ENCODE peak calls at places on chromosomes 5 and 9, in four cellular contexts. Y is A549, R is GM12878, U is HepG2. Z is an unnamed sample.

GRCh38 chr9:35517136-35517535 is 27.2 kb downstream of the RUSC2 start:
- DNase-seq in Y (no peak), R (no peak), U (peak; percentile 73), Z (no peak)

GRCh38 chr5:24598926-24599325 is 45.9 kb downstream of the CDH10 start:
- DNase-seq in Y (no peak), R (no peak), U (no peak), Z (no peak)

GRCh38 chr9:134774991-134775540 is 105.5 kb upstream of the FCN2 start:
- DNase-seq in R (no peak), Y (no peak), U (no peak), Z (no peak)

GRCh38 chr9:76177924-76178323 is 216.3 kb downstream of the RFK start:
- DNase-seq in U (no peak), R (no peak), Y (no peak), Z (no peak)

GRCh38 chr5:83125560-83125959 is 48.2 kb downstream of the XRCC4 start:
- DNase-seq in Y (no peak), R (no peak), U (peak; percentile 29), Z (no peak)

GRCh38 chr5:59436364-59437158 is 457.0 kb downstream of the PDE4D start:
- DNase-seq in Y (no peak), U (no peak), R (no peak), Z (no peak)

GRCh38 chr9:120289990-120290925 is 289.7 kb downstream of the CDK5RAP2 start:
- DNase-seq in Y (no peak), U (no peak), R (no peak), Z (no peak)

GRCh38 chr5:172765766-172766286 is 5.2 kb downstream of the DUSP1 start:
- DNase-seq in U (no peak), Y (no peak), R (no peak), Z (no peak)

GRCh38 chr9:134222018-134222573 is 57.7 kb upstream of the RNU6ATAC start:
- DNase-seq in Y (no peak), U (no peak), R (no peak), Z (no peak)

GRCh38 chr5:44845777-44846176 is 37.0 kb downstream of the MRPS30 start:
- DNase-seq in Y (no peak), U (no peak), R (no peak), Z (no peak)

GRCh38 chr9:4566806-4567205 is 76.5 kb downstream of the SLC1A1 start:
- DNase-seq in Y (no peak), R (no peak), U (no peak), Z (no peak)

GRCh38 chr9:120531683-120532300 is 48.2 kb downstream of the CDK5RAP2 start:
- DNase-seq in Y (peak; percentile 55), U (peak; percentile 25), R (no peak), Z (no peak)

GRCh38 chr5:58259685-58260152 is 200.2 kb downstream of the PLK2 start:
- DNase-seq in U (peak; percentile 3), Y (peak; percentile 86), R (no peak), Z (no peak)

GRCh38 chr5:154513669-154514084 is 35.6 kb upstream of the HAND1 start:
- DNase-seq in Y (no peak), R (peak; percentile 61), U (no peak), Z (no peak)

GRCh38 chr5:8600843-8601242 is 731.9 kb downstream of the MTRR start:
- DNase-seq in Y (no peak), U (no peak), R (no peak), Z (no peak)

GRCh38 chr5:15522141-15522540 is 22.2 kb downstream of the FBXL7 start:
- DNase-seq in Y (no peak), U (no peak), R (no peak), Z (no peak)

GRCh38 chr9:18666987-18667772 is 193.2 kb downstream of the ADAMTSL1 start:
- DNase-seq in U (no peak), Y (no peak), R (no peak), Z (no peak)

GRCh38 chr9:100064872-100065581 is 33.8 kb downstream of the ERP44 start:
- DNase-seq in U (no peak), R (no peak), Y (no peak), Z (no peak)

GRCh38 chr5:42745426-42745825 is 11.2 kb upstream of the CCDC152 start:
- DNase-seq in R (no peak), U (peak; percentile 14), Y (no peak), Z (peak; percentile 59)

GRCh38 chr5:98455660-98456059 is 317.8 kb upstream of the RGMB start:
- DNase-seq in Y (no peak), U (no peak), R (no peak), Z (no peak)

GRCh38 chr9:26949604-26950003 is 2.6 kb upstream of the PLAA start:
- DNase-seq in Y (no peak), R (no peak), U (no peak), Z (no peak)

GRCh38 chr5:19615661-19616060 is 372.3 kb downstream of the CDH18 start:
- DNase-seq in Y (no peak), U (no peak), R (no peak), Z (no peak)

GRCh38 chr5:157280511-157280910 is 14.6 kb downstream of the CYFIP2 start:
- DNase-seq in R (no peak), U (no peak), Y (no peak), Z (no peak)

GRCh38 chr5:135106610-135107009 is 72.6 kb upstream of the PITX1 start:
- DNase-seq in R (no peak), Y (no peak), U (no peak), Z (no peak)

GRCh38 chr5:60295423-60295822 is 401.9 kb upstream of the PDE4D start:
- DNase-seq in Y (no peak), R (peak; percentile 25), U (peak; percentile 31), Z (no peak)

GRCh38 chr9:95102572-95102971 is 214.9 kb downstream of the FANCC start:
- DNase-seq in U (no peak), Y (no peak), R (no peak), Z (no peak)

GRCh38 chr5:59253625-59254024 is 639.9 kb downstream of the PDE4D start:
- DNase-seq in R (no peak), Y (no peak), U (no peak), Z (no peak)

GRCh38 chr5:39732166-39732565 is 307.4 kb upstream of the DAB2 start:
- DNase-seq in U (no peak), Y (no peak), R (no peak), Z (no peak)

GRCh38 chr9:78103971-78104433 is 72.4 kb upstream of the GNAQ start:
- DNase-seq in U (no peak), R (no peak), Y (no peak), Z (no peak)
- TF ChIP-seq CHD4 in U (no peak), R (no peak), Y (no peak), Z (no peak)

DNA sequence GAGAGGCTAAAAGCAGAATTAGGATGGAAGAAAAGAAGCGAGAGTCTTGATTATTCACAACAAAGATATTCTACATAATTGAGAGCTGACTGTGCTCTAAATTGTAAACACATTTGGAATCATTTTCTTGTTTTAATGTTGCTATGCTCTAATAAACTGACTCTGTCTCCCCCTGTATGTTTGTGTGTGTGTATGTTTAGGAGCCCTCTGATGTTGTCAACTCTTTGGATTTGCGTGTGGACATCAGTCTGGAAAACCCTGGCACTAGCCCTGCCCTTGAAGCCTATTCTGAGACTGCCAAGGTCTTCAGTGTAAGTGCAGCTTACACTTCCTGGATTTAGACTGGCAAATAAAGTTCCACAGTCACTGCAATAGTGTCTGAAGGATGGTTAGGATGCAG is 37.8 kb downstream of the MOCS2 start:
- DNase-seq in R (no peak), Y (no peak), U (no peak), Z (no peak)
- TF ChIP-seq CHD4 in R (no peak), Y (no peak), U (no peak), Z (no peak)

GRCh38 chr5:55865831-55866230 is 14.7 kb downstream of the IL31RA start:
- DNase-seq in U (peak; percentile 16), R (no peak), Y (no peak), Z (no peak)
- TF ChIP-seq CHD4 in U (no peak), R (no peak), Y (no peak), Z (no peak)

GRCh38 chr5:143274952-143275351 is 128.5 kb downstream of the NR3C1 start:
- DNase-seq in R (no peak), Y (no peak), U (no peak), Z (no peak)
- TF ChIP-seq CHD4 in R (no peak), Y (no peak), U (no peak), Z (no peak)

Z was measured in K562.